ENCODE peak calls at places on chromosomes 12 and 14, in six cellular contexts. V, O, H, Q, G and P are unnamed samples.

GRCh38 chr12:139585-139984 is 73.0 kb downstream of the IQSEC3 start:
- DNase-seq in G (peak), Q (peak), H (no peak), V (no peak), O (no peak), P (no peak)

GRCh38 chr14:104390941-104391901 is 188.3 kb upstream of the C14orf180 start:
- DNase-seq in H (no peak), O (no peak), V (no peak), Q (no peak), G (no peak), P (no peak)

GRCh38 chr12:16568873-16569272 is 37.1 kb downstream of the LMO3 start:
- DNase-seq in V (no peak), O (no peak), Q (no peak), G (no peak), H (no peak), P (no peak)

GRCh38 chr14:79573486-79573885 is 637.8 kb downstream of the DIO2 start:
- DNase-seq in G (no peak), H (no peak), O (no peak), V (no peak), Q (no peak), P (no peak)

GRCh38 chr14:76768201-76768656 is 7.0 kb downstream of the VASH1 start:
- DNase-seq in Q (no peak), O (no peak), V (peak), H (no peak), G (peak), P (no peak)

GRCh38 chr12:30422844-30423243 is 272.8 kb downstream of the IPO8 start:
- DNase-seq in H (no peak), V (no peak), Q (no peak), G (no peak), O (no peak), P (no peak)

GRCh38 chr14:28756896-28757570 is 9.6 kb upstream of the FOXG1 start:
- DNase-seq in G (peak), V (no peak), Q (peak), O (no peak), H (no peak), P (peak)

GRCh38 chr12:92259852-92260251 is 114.2 kb upstream of the BTG1 start:
- DNase-seq in Q (peak), O (no peak), G (no peak), H (no peak), V (no peak), P (no peak)

GRCh38 chr12:41288188-41288811 is 100.2 kb downstream of the PDZRN4 start:
- DNase-seq in H (no peak), G (no peak), V (no peak), Q (no peak), O (no peak), P (no peak)

GRCh38 chr12:92094751-92095161 is 50.9 kb downstream of the BTG1 start:
- DNase-seq in V (no peak), O (no peak), Q (peak), G (peak), H (no peak), P (peak)

GRCh38 chr12:105352049-105352448 is 21.6 kb downstream of the C12orf75 start:
- DNase-seq in G (no peak), H (no peak), V (no peak), O (no peak), Q (no peak), P (no peak)

GRCh38 chr14:103641181-103641580 is 12.2 kb downstream of the KLC1 start:
- DNase-seq in V (no peak), Q (no peak), H (no peak), G (no peak), O (no peak), P (peak)

GRCh38 chr12:57099062-57099714 is 10.3 kb downstream of the NAB2 start:
- DNase-seq in G (no peak), H (no peak), O (no peak), Q (no peak), V (no peak), P (no peak)

GRCh38 chr12:47078733-47079364 is 572 bp upstream of the PCED1B start:
- DNase-seq in Q (peak), G (no peak), H (peak), V (peak), O (no peak), P (no peak)